ENCODE peak calls at places on chromosomes 4 and X, in nine cellular contexts. E is Karpas-422; B is breast epithelium; N is fibroblast of lung; I is CD4-positive, alpha-beta T cell; Y is testis; A is mammary epithelial cell; P is HCT116; X is tibial artery. L is an unnamed sample. For H3K9me3, the result is how much of the 10 kb centered on the place peaks cover.

GRCh38 chr4:129240816-129241215 is 144.9 kb downstream of the C4orf33 start:
- DNase-seq in E (no peak), B (no peak), N (peak), I (no peak), Y (no peak), A (no peak), P (no peak), X (no peak), L (no peak)

GRCh38 chr4:165324918-165325304 is 2.6 kb upstream of the MSMO1 start:
- DNase-seq in E (no peak), B (no peak), N (no peak), I (no peak), Y (no peak), A (no peak), P (no peak), X (no peak), L (no peak)

GRCh38 chr4:121943941-121944340 is 7.9 kb downstream of the TRPC3 start:
- DNase-seq in E (peak), B (no peak), N (no peak), I (no peak), Y (no peak), A (no peak), P (no peak), X (no peak), L (no peak)

GRCh38 chrX:133749370-133749769 is 236.0 kb downstream of the GPC3 start:
- DNase-seq in E (no peak), B (no peak), N (no peak), I (peak), Y (no peak), A (no peak), P (no peak), X (no peak), L (no peak)

GRCh38 chr4:3684546-3684945 is 81.6 kb upstream of the ADRA2C start:
- DNase-seq in E (no peak), B (no peak), N (no peak), I (no peak), Y (no peak), A (no peak), P (no peak), X (no peak), L (no peak)

GRCh38 chrX:68299923-68300322 is 133.4 kb downstream of the OPHN1 start:
- DNase-seq in E (no peak), B (no peak), N (no peak), I (no peak), Y (no peak), A (no peak), P (no peak), X (no peak), L (no peak)

GRCh38 chr4:11051181-11051580 is 366.6 kb upstream of the CLNK start:
- DNase-seq in E (no peak), B (no peak), N (no peak), I (no peak), Y (no peak), A (no peak), P (no peak), X (no peak), L (no peak)

GRCh38 chrX:150506486-150506885 is 61.9 kb upstream of the MTM1 start:
- DNase-seq in E (no peak), B (no peak), N (no peak), I (no peak), Y (no peak), A (no peak), P (no peak), X (no peak), L (no peak)

GRCh38 chr4:161320377-161320776 is 843.4 kb downstream of the FSTL5 start:
- DNase-seq in E (peak), B (no peak), N (peak), I (no peak), Y (peak), A (peak), P (peak), X (no peak), L (no peak)

GRCh38 chr4:83114576-83114975 is at the start of gene PLAC8:
- DNase-seq in E (no peak), B (no peak), N (peak), I (peak), Y (no peak), A (peak), P (no peak), X (no peak), L (no peak)

GRCh38 chr4:72119946-72120345 is 88.1 kb downstream of the NPFFR2 start:
- DNase-seq in E (no peak), B (no peak), N (peak), I (no peak), Y (no peak), A (no peak), P (no peak), X (no peak), L (no peak)

GRCh38 chr4:174365018-174365587 is 81.4 kb downstream of the CEP44 start:
- DNase-seq in E (peak), B (no peak), N (peak), I (no peak), Y (no peak), A (no peak), P (peak), X (no peak), L (no peak)

GRCh38 chrX:24761306-24761705 is 67.6 kb downstream of the POLA1 start:
- DNase-seq in E (no peak), B (no peak), N (peak), I (no peak), Y (no peak), A (no peak), P (no peak), X (no peak), L (no peak)

GRCh38 chr4:95363966-95364365 is 184.8 kb downstream of the UNC5C start:
- DNase-seq in E (no peak), B (no peak), N (peak), I (no peak), Y (no peak), A (peak), P (no peak), X (no peak), L (no peak)

GRCh38 chr4:184747034-184747830 is 13.3 kb upstream of the CENPU start:
- DNase-seq in E (no peak), B (peak), N (no peak), I (no peak), Y (no peak), A (peak), P (no peak), X (no peak), L (no peak)

GRCh38 chr4:184265566-184266351 is 48.1 kb upstream of the ENPP6 start:
- DNase-seq in E (peak), B (no peak), N (peak), I (no peak), Y (no peak), A (peak), P (peak), X (no peak), L (no peak)

GRCh38 chr4:180655886-180656285 is 1587.3 kb upstream of the TENM3 start:
- DNase-seq in E (no peak), B (no peak), N (peak), I (no peak), Y (no peak), A (no peak), P (no peak), X (no peak), L (no peak)

GRCh38 chr4:78145005-78145404 is 87.9 kb downstream of the FRAS1 start:
- DNase-seq in E (no peak), B (no peak), N (no peak), I (no peak), Y (no peak), A (no peak), P (no peak), X (no peak), L (no peak)

GRCh38 chr4:48913346-48913745 is 6.8 kb upstream of the OCIAD2 start:
- DNase-seq in E (peak), B (no peak), N (peak), I (no peak), Y (no peak), A (peak), P (no peak), X (no peak), L (no peak)

DNA sequence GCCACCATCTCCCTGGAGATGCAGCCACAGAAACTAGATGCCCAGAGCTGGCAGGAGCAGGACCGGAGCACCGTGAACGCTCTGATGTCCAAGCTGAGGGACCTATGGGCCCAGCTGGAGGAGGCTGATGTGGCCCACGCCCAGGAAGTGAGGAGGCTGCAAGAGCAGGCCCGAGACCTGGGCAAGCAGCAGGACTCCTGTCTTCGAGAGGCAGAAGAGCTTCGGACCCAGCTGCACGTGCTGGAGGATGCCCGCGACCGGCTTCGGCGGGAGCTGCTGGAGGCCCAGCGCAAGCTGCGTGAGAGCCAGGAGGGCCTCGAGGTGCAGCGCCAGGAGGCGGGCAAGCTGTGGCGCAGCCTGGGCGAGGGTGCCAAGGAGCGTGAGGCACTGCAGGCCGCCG is 14.2 kb downstream of the SMIM10L2A start:
- DNase-seq in E (no peak), B (no peak), N (no peak), I (no peak), Y (no peak), A (no peak), P (no peak), X (no peak), L (no peak)
- H3K9me3 ChIP-seq in E (under half), B (under half), N (under half), I (under half), Y (under half), A (under half), P (under half), X (under half), L (under half)

DNA sequence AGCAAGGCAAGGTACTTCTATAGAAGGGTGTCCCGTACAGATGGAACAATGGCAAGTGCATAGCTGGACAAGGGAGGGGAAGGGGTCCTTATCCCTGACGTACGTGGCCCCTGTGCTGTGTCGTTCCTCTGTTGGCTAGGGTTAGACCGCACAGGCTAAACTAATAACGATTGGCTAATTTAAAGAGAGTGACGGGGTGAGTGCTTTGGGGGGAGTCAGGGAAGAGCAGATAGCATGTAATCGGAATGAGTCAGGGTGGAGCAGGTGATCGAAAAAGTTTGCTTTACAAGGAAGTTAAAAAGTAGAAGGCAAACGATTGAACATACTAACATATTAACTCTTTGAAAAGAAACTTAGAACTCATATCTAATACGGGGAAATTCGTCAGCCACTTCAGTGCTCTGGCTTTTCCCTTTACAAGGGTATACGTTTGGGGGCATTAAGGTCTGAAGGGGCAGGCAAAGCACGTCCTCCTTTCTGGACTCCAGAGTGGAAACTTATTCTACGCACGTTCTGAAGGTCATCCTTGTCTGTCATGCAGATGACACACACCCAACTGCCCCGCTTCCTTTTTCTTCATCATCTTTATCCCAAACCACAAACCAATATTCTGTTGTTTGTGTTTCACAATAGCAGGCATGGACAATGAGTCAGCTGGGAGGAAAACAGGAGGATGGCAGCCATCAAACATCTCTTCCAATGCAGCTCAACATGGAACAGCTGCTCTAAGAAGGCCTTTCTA is 10.2 kb upstream of the CRLF2 start:
- DNase-seq in E (no peak), B (no peak), N (peak), I (no peak), Y (no peak), A (peak), P (no peak), X (no peak), L (no peak)
- H3K9me3 ChIP-seq in E (under half), B (under half), N (under half), I (under half), Y (under half), A (under half), P (under half), X (under half), L (under half)

GRCh38 chrX:21151051-21151450 is 223.2 kb upstream of the CNKSR2 start:
- DNase-seq in E (no peak), B (no peak), N (no peak), I (no peak), Y (peak), A (no peak), P (no peak), X (peak), L (no peak)
- H3K9me3 ChIP-seq in E (under half), B (under half), N (under half), I (under half), Y (under half), A (under half), P (under half), X (under half), L (under half)

GRCh38 chr4:177124436-177124835 is 185.2 kb upstream of the NEIL3 start:
- DNase-seq in E (no peak), B (no peak), N (no peak), I (no peak), Y (no peak), A (no peak), P (no peak), X (no peak), L (no peak)
- H3K9me3 ChIP-seq in E (under half), B (under half), N (under half), I (under half), Y (under half), A (under half), P (under half), X (under half), L (under half)

DNA sequence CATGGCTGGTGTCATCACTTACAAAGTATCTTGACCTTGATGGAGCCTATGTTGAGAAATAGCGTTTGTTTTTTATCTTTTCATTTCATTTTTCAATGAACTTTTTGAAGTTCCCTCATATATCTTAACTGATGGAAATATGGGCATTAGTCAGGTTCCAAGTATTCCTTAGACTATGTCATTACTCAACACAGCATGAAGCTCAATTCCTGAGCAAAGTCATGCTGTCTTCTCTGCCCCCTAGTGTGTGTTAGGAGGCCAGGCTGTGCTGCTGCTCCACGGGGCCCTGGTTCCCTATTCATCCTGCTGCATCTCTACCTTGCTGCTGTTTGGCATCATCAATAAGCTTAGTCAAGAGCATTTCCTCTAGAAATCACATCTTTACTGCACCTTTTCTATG is 40.9 kb downstream of the GPR143 start:
- DNase-seq in E (no peak), B (no peak), N (peak), I (no peak), Y (no peak), A (peak), P (no peak), X (no peak), L (no peak)
- H3K9me3 ChIP-seq in E (under half), B (under half), N (under half), I (under half), Y (under half), A (under half), P (under half), X (under half), L (under half)

GRCh38 chr4:19214591-19214990 is 1037.1 kb upstream of the SLIT2 start:
- DNase-seq in E (no peak), B (no peak), N (peak), I (no peak), Y (no peak), A (no peak), P (no peak), X (no peak), L (no peak)
- H3K9me3 ChIP-seq in E (under half), B (under half), N (under half), I (under half), Y (under half), A (under half), P (under half), X (under half), L (under half)

GRCh38 chr4:58191086-58191485 is 1080.9 kb upstream of the IGFBP7 start:
- DNase-seq in E (no peak), B (no peak), N (no peak), I (no peak), Y (no peak), A (no peak), P (no peak), X (no peak), L (no peak)
- H3K9me3 ChIP-seq in E (under half), B (under half), N (under half), I (under half), Y (under half), A (under half), P (under half), X (under half), L (under half)

DNA sequence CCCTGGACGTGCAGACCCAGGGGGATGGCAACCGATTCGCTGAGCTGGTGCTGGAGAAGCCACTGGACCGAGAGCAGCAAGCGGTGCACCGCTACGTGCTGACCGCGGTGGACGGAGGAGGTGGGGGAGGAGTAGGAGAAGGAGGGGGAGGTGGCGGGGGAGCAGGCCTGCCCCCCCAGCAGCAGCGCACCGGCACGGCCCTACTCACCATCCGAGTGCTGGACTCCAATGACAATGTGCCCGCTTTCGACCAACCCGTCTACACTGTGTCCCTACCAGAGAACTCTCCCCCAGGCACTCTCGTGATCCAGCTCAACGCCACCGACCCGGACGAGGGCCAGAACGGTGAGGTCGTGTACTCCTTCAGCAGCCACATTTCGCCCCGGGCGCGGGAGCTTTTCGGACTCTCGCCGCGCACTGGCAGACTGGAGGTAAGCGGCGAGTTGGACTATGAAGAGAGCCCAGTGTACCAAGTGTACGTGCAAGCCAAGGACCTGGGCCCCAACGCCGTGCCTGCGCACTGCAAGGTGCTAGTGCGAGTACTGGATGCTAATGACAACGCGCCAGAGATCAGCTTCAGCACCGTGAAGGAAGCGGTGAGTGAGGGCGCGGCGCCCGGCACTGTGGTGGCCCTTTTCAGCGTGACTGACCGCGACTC is 1.7 kb downstream of the PCDH10 start:
- DNase-seq in E (no peak), B (no peak), N (peak), I (no peak), Y (no peak), A (no peak), P (no peak), X (no peak), L (no peak)
- H3K9me3 ChIP-seq in E (under half), B (under half), N (under half), I (under half), Y (under half), A (under half), P (under half), X (under half), L (under half)

GRCh38 chrX:51852621-51853020 is 40.8 kb upstream of the MAGED1 start:
- DNase-seq in E (no peak), B (no peak), N (no peak), I (no peak), Y (no peak), A (no peak), P (no peak), X (no peak), L (no peak)

GRCh38 chrX:51855698-51856097 is 37.7 kb upstream of the MAGED1 start:
- DNase-seq in E (no peak), B (no peak), N (no peak), I (no peak), Y (no peak), A (no peak), P (no peak), X (no peak), L (no peak)

GRCh38 chrX:51860679-51861078 is 32.7 kb upstream of the MAGED1 start:
- DNase-seq in E (peak), B (no peak), N (peak), I (no peak), Y (peak), A (peak), P (peak), X (no peak), L (no peak)

GRCh38 chrX:51853251-51853650 is 40.2 kb upstream of the MAGED1 start:
- DNase-seq in E (no peak), B (no peak), N (no peak), I (no peak), Y (no peak), A (no peak), P (no peak), X (no peak), L (no peak)

DNA sequence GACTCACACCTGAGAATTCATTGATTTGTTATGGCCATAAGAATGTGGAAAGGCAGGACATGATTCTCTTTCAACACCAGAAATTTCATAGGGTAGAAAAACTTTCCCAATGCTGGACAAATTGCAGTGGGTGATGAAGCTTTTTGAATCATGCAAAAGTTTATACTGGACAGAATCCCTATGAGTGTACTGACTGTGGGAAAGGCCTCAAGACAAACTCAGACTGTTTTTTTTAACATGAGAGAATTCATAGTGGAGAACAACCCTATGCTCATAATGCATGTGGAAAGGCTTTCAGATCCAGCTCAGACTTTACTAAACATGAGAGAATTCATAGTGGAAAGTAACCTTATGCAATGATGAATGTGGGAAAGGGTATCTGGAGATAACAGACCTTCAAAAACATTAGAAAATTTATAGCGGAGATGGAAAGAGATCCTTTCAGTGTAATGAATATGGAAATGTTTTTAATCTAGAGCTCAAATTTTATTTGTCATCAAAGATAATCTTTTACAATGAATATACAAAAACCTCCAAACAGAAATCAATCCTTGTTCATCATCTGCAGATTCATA is 36.2 kb upstream of the MAGED1 start:
- DNase-seq in E (no peak), B (no peak), N (no peak), I (no peak), Y (no peak), A (no peak), P (no peak), X (no peak), L (no peak)
- H3K9me3 ChIP-seq in E (under half), B (under half), N (under half), I (under half), Y (under half), A (under half), P (under half), X (under half), L (under half)

GRCh38 chrX:55206152-55206941 is 13.8 kb upstream of the PAGE5 start:
- DNase-seq in E (no peak), B (no peak), N (no peak), I (no peak), Y (no peak), A (no peak), P (no peak), X (no peak), L (no peak)
- H3K9me3 ChIP-seq in E (under half), B (under half), N (under half), I (under half), Y (under half), A (under half), P (under half), X (under half), L (under half)